ENCODE peak calls at places on chromosomes 12 and 14, in ten cellular contexts. B, I, Z, T, A, X, F, W, L and G are unnamed samples.

GRCh38 chr14:37985826-37986470 is 221.8 kb upstream of the SSTR1 start:
- DNase-seq in B (no peak), A (peak), Z (no peak), W (no peak), X (no peak), F (no peak), I (no peak), L (peak), T (no peak), G (peak)

GRCh38 chr12:74415633-74416032 is 122.0 kb upstream of the ATXN7L3B start:
- DNase-seq in L (no peak), B (no peak), X (no peak), I (no peak), W (peak), T (no peak), Z (no peak), F (no peak), A (peak), G (peak)

GRCh38 chr12:72509893-72510292 is 237.7 kb downstream of the TRHDE start:
- DNase-seq in F (no peak), X (no peak), T (no peak), I (no peak), B (no peak), A (no peak), W (no peak), Z (no peak), L (no peak), G (no peak)

GRCh38 chr12:108856428-108857157 is 790 bp downstream of the SSH1 start:
- DNase-seq in Z (peak), X (peak), T (no peak), F (peak), W (no peak), B (no peak), A (peak), L (peak), I (peak), G (peak)

GRCh38 chr12:53476769-53477209 is 22.5 kb downstream of the MAP3K12 start:
- DNase-seq in Z (no peak), W (no peak), X (no peak), L (no peak), A (no peak), T (no peak), I (no peak), B (no peak), F (no peak), G (peak)

GRCh38 chr14:95530461-95531170 is 4.2 kb upstream of the GLRX5 start:
- DNase-seq in B (no peak), A (no peak), I (no peak), T (no peak), L (no peak), X (no peak), Z (no peak), F (no peak), W (no peak), G (peak)

GRCh38 chr12:31819427-31819826 is 90.6 kb upstream of the AMN1 start:
- DNase-seq in Z (no peak), A (no peak), W (no peak), I (no peak), B (no peak), F (no peak), X (no peak), L (no peak), T (no peak), G (no peak)

GRCh38 chr12:88308825-88309224 is 166.7 kb downstream of the TMTC3 start:
- DNase-seq in W (no peak), I (no peak), X (no peak), Z (no peak), T (no peak), F (no peak), B (no peak), A (no peak), L (no peak), G (no peak)

GRCh38 chr14:67474366-67474765 is 14.2 kb downstream of the TMEM229B start:
- DNase-seq in F (no peak), I (no peak), Z (no peak), W (no peak), T (no peak), A (no peak), X (no peak), L (no peak), B (no peak), G (no peak)

GRCh38 chr14:77409131-77409533 is 14.2 kb downstream of the NOXRED1 start:
- DNase-seq in X (no peak), L (no peak), A (peak), T (no peak), B (no peak), I (peak), Z (no peak), W (no peak), F (no peak), G (peak)

GRCh38 chr12:31872831-31873604 is 86.2 kb upstream of the RESF1 start:
- DNase-seq in L (no peak), I (no peak), T (no peak), X (no peak), W (no peak), Z (no peak), B (no peak), A (no peak), F (no peak), G (no peak)

GRCh38 chr14:24634158-24634557 is at the start of gene GZMB:
- DNase-seq in X (no peak), L (no peak), B (no peak), I (no peak), W (no peak), T (no peak), A (no peak), Z (no peak), F (no peak), G (no peak)

GRCh38 chr12:46292754-46293402 is 24.0 kb upstream of the SLC38A1 start:
- DNase-seq in I (no peak), A (peak), L (no peak), W (no peak), T (no peak), F (no peak), Z (no peak), B (no peak), X (no peak), G (no peak)

GRCh38 chr14:88300817-88301216 is 22.3 kb downstream of the KCNK10 start:
- DNase-seq in I (no peak), T (no peak), L (no peak), W (no peak), F (no peak), Z (no peak), A (peak), X (no peak), B (no peak), G (no peak)

GRCh38 chr14:105974902-105975301 is 448.5 kb downstream of the TMEM121 start:
- DNase-seq in X (no peak), W (no peak), F (no peak), B (no peak), Z (no peak), T (no peak), I (peak), A (peak), L (peak), G (peak)

GRCh38 chr14:28119849-28120248 is 646.7 kb upstream of the FOXG1 start:
- DNase-seq in B (no peak), L (no peak), I (no peak), F (no peak), X (no peak), T (no peak), A (no peak), Z (no peak), W (no peak), G (no peak)

GRCh38 chr14:26549571-26549970 is 48.3 kb downstream of the NOVA1 start:
- DNase-seq in I (no peak), Z (no peak), L (no peak), B (no peak), A (no peak), X (no peak), W (no peak), F (no peak), T (no peak), G (no peak)

GRCh38 chr14:89855961-89856360 is 98.6 kb downstream of the EFCAB11 start:
- DNase-seq in I (no peak), B (no peak), A (no peak), X (no peak), Z (no peak), L (no peak), W (no peak), T (no peak), F (no peak), G (no peak)

GRCh38 chr12:132162508-132163031 is 18.3 kb downstream of the NOC4L start:
- DNase-seq in X (no peak), F (peak), I (no peak), L (no peak), A (no peak), B (no peak), W (no peak), Z (no peak), T (no peak), G (no peak)

GRCh38 chr14:22450266-22450665 is 138.8 kb downstream of the DAD1 start:
- DNase-seq in F (no peak), T (no peak), A (no peak), L (no peak), I (no peak), Z (no peak), B (no peak), W (no peak), X (no peak), G (no peak)

GRCh38 chr14:72830356-72830755 is 63.5 kb downstream of the DPF3 start:
- DNase-seq in X (no peak), A (no peak), Z (no peak), L (peak), B (no peak), T (no peak), W (no peak), F (no peak), I (no peak), G (no peak)

GRCh38 chr12:97941686-97942354 is 479.2 kb downstream of the RMST start:
- DNase-seq in A (peak), I (no peak), B (no peak), T (no peak), X (no peak), W (no peak), Z (no peak), L (no peak), F (no peak), G (no peak)

DNA sequence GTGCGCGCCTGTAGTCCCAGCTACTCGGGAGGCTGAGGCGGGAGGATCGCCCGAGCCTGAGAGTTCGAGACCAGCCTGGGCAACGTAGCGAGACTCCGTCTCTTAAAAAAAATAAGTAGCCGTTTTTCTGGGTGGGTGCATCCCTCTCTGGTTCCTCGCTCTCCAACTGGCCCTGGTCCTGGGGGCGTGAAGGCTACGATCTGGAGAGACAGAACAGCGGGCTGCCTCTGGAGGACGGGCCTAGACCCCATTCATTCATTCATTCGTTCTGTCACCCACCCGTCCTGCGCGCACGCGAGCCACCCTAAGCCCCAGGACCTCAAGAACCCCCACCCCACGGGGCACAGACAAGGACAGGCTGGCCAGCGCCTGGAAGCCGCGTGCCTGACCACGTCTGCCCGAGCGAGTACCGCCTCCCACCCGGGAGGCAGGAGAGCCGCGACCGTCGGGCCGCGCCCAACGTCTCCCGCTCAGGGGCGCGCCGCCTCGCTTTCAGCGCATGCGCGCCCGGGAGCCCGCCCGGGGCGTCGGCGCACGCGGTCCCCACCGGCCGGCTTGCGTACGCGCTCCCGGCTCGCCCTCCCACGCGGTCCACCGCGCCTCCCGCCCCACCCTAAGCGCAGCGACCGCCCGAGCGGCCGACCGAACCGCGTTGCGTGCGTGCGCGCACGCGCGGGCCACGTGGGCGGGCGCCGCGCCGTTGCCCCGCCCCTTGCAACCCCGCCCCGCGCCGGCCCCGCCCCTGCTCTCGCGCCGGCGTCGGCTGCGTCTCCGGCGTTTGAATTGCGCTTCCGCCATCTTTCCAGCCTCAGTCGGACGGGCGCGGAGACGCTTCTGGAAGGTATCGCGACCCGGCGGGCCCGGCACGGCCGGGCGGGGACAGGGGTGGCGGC is at the start of gene RAN:
- DNase-seq in Z (peak), B (peak), T (peak), I (peak), F (peak), L (peak), A (peak), W (peak), X (peak), G (peak)
- TF ChIP-seq POLR2A in Z (peak), B (peak), T (peak), I (peak), F (no peak), L (no peak), A (peak), W (peak), X (peak), G (peak)

GRCh38 chr12:104353012-104353981 is 49.8 kb downstream of the EID3 start:
- DNase-seq in Z (no peak), I (peak), F (no peak), T (no peak), B (no peak), L (no peak), W (no peak), X (no peak), A (no peak), G (no peak)
- TF ChIP-seq POLR2A in Z (no peak), I (no peak), F (no peak), T (no peak), B (no peak), L (no peak), W (no peak), X (no peak), A (no peak), G (no peak)

DNA sequence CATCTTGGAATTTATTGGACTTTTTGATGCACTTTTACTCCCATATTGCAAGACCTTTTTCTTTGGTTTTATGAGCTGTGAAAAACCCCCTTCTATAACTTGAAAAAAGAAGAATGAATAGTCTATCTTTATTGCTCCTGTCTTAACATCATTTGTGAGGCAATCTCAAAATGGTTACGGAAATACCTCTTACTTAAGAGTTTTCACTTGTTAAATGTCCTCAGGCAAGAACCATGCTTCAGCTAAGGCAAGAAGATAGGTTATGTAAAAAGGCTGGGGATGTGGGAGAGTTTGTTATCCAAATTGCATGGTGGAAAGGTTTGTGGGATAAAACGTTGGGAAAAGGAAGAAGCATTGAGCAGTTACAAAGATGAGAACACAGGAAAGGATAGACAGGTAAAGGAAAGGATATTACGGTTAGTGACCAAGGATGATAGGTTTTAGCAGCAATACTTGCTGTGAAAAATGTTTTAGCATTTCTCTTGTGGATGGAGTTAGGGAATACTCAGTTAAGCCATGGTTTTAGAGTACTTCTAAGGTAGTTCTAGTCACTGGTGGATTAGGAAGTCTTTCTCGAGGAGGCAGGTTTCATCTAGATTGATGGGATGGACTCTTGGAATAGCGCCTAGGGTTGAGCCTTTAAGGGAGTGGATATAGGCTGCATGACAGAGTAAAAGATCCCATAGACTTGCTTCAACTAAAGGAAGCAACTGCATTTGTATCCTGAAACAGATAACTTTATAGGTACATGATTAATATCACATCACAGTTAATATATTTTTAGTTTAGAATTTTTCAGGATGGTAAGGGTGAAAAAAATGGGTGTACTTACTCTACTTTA is 30.3 kb downstream of the MDM2 start:
- DNase-seq in I (no peak), T (no peak), L (no peak), W (no peak), F (no peak), B (no peak), A (no peak), Z (no peak), X (no peak), G (no peak)
- TF ChIP-seq POLR2A in I (no peak), T (no peak), L (no peak), W (no peak), F (no peak), B (no peak), A (peak), Z (no peak), X (no peak), G (no peak)

GRCh38 chr12:15180975-15181683 is 40.1 kb downstream of the RERG start:
- DNase-seq in F (no peak), A (no peak), X (no peak), B (no peak), W (no peak), I (no peak), T (no peak), L (no peak), Z (no peak), G (no peak)
- TF ChIP-seq POLR2A in F (no peak), A (no peak), X (no peak), B (no peak), W (no peak), I (no peak), T (no peak), L (no peak), Z (no peak), G (no peak)

GRCh38 chr12:75944097-75944904 is 87.3 kb downstream of the PHLDA1 start:
- DNase-seq in A (peak), X (no peak), I (no peak), W (peak), L (no peak), T (peak), B (no peak), F (no peak), Z (no peak), G (no peak)
- TF ChIP-seq POLR2A in A (no peak), X (no peak), I (no peak), W (no peak), L (no peak), T (no peak), B (no peak), F (no peak), Z (no peak), G (no peak)

GRCh38 chr14:34872822-34873590 is 2.2 kb downstream of the BAZ1A start:
- DNase-seq in Z (no peak), B (no peak), F (no peak), A (peak), I (no peak), X (peak), L (peak), T (no peak), W (peak), G (no peak)

GRCh38 chr14:34875031-34875922 is at the start of gene BAZ1A:
- DNase-seq in T (peak), L (peak), W (peak), X (peak), Z (peak), B (no peak), F (peak), A (peak), I (no peak), G (peak)

GRCh38 chr14:34874386-34875030 is 652 bp downstream of the BAZ1A start:
- DNase-seq in X (peak), T (no peak), Z (peak), B (no peak), F (peak), W (peak), I (peak), A (peak), L (peak), G (peak)

GRCh38 chr14:34873591-34874385 is 1.4 kb downstream of the BAZ1A start:
- DNase-seq in F (peak), L (no peak), Z (peak), T (peak), A (no peak), W (peak), X (peak), B (peak), I (peak), G (peak)
- TF ChIP-seq POLR2A in F (peak), L (no peak), Z (peak), T (peak), A (peak), W (peak), X (peak), B (peak), I (no peak), G (peak)

GRCh38 chr12:3305904-3306619 is 184.9 kb upstream of the PRMT8 start:
- DNase-seq in W (no peak), A (no peak), F (no peak), X (no peak), Z (no peak), L (no peak), I (no peak), B (no peak), T (no peak), G (no peak)
- TF ChIP-seq POLR2A in W (no peak), A (no peak), F (no peak), X (no peak), Z (no peak), L (no peak), I (no peak), B (no peak), T (no peak), G (no peak)

GRCh38 chr12:122090759-122091535 is 12.4 kb downstream of the MLXIP start:
- DNase-seq in F (no peak), L (peak), T (no peak), B (no peak), X (peak), I (no peak), A (no peak), W (no peak), Z (peak), G (peak)
- TF ChIP-seq POLR2A in F (no peak), L (no peak), T (no peak), B (no peak), X (no peak), I (no peak), A (no peak), W (no peak), Z (no peak), G (no peak)

DNA sequence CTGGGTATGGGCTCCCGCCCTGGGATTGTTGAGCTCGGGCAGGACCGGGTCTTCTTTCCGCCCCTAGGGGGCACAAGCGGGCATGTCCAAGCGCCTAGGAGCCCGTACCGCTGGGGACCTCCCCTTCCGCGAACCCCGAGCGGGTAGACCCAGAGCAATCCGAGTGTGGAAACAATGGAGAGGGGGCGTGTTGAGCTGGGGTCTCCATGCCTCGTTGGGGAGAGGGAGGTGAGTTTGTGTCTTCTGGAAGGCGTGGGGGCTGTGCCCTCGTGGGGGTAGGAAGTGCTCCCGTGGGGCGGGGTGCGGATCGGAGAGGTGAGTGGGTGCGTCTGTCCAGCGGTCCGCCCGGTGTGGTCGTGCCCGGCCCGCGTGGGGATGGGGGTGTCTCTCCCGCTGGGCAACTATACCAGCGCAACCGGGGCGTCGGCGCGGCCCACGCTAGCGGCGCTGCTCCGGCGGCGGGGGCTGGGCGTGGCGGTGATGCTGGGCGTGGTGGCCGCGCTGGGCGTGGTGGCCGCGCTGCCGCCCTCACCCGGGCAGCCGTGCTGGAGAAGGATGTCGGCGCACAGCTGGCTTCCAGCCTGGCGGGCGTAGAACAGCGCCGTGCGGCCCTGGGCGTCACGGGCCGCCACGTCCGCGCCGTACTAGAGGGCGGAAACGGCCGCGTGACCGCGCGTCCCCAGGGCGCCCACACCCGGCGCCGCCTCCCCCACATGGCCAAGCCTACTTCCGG is 12.2 kb downstream of the AGAP2 start:
- DNase-seq in B (peak), F (peak), A (peak), X (peak), L (peak), I (peak), W (peak), T (no peak), Z (peak), G (peak)
- TF ChIP-seq POLR2A in B (no peak), F (no peak), A (no peak), X (peak), L (no peak), I (no peak), W (peak), T (no peak), Z (peak), G (no peak)